ENCODE peak calls at places on chromosomes 3 and 15, in ten cellular contexts. M is kidney, Y is tibial nerve, G is psoas muscle, Q is pancreas, U is PC-9, Z is breast epithelium, N is brain microvascular endothelial cell, W is K562, R is prostate gland. H is an unnamed sample.

GRCh38 chr3:112979244-112979832 is 4.4 kb upstream of the CD200R1 start:
- DNase-seq in W (peak), Y (peak), N (no peak), Z (no peak), G (no peak), R (no peak), Q (no peak), U (no peak), M (no peak), H (no peak)

GRCh38 chr3:137066092-137066491 is 108.3 kb downstream of the IL20RB start:
- DNase-seq in R (no peak), Q (no peak), N (no peak), W (no peak), Y (no peak), M (no peak), Z (no peak), U (no peak), G (no peak), H (no peak)

GRCh38 chr3:102206506-102207145 is 228.2 kb upstream of the ZPLD1 start:
- DNase-seq in U (no peak), Z (peak), N (peak), M (peak), Y (peak), G (peak), R (no peak), W (no peak), Q (peak), H (no peak)

GRCh38 chr3:65617787-65618186 is 420.9 kb downstream of the MAGI1 start:
- DNase-seq in Q (no peak), Y (no peak), U (no peak), W (peak), Z (no peak), M (no peak), N (no peak), G (no peak), R (no peak), H (no peak)

GRCh38 chr3:179046497-179047353 is 24.9 kb downstream of the ZMAT3 start:
- DNase-seq in Q (no peak), W (no peak), M (no peak), Y (no peak), N (peak), Z (no peak), R (no peak), U (no peak), G (no peak), H (no peak)

GRCh38 chr15:59200560-59200959 is 6.1 kb upstream of the LDHAL6B start:
- DNase-seq in Z (no peak), U (no peak), M (no peak), Y (no peak), W (no peak), G (no peak), Q (no peak), R (no peak), N (no peak), H (peak)

GRCh38 chr3:21273256-21273999 is 477.6 kb downstream of the ZNF385D start:
- DNase-seq in R (no peak), G (no peak), Y (no peak), Z (no peak), W (no peak), U (no peak), Q (no peak), M (no peak), N (peak), H (no peak)

GRCh38 chr3:122786067-122786466 is 7.6 kb downstream of the HSPBAP1 start:
- DNase-seq in Q (no peak), Z (no peak), W (no peak), G (no peak), R (no peak), Y (no peak), M (no peak), N (peak), U (no peak), H (no peak)

GRCh38 chr3:13615019-13615528 is 66.1 kb downstream of the FBLN2 start:
- DNase-seq in M (no peak), Y (no peak), Z (no peak), G (no peak), N (no peak), Q (no peak), U (no peak), W (no peak), R (no peak), H (peak)

GRCh38 chr15:78056714-78057269 is 20.7 kb downstream of the TBC1D2B start:
- DNase-seq in R (no peak), G (no peak), N (no peak), W (no peak), U (no peak), Z (no peak), M (peak), Y (no peak), Q (peak), H (no peak)

GRCh38 chr3:44173263-44173662 is 68.4 kb upstream of the TOPAZ1 start:
- DNase-seq in Z (no peak), Q (no peak), Y (no peak), N (no peak), M (no peak), W (no peak), G (no peak), R (no peak), U (no peak), H (no peak)

GRCh38 chr3:4825572-4826236 is 153.5 kb upstream of the BHLHE40 start:
- DNase-seq in U (peak), W (peak), Z (no peak), R (no peak), M (peak), Q (no peak), G (peak), N (no peak), Y (no peak), H (no peak)

GRCh38 chr3:41431386-41431785 is 232.1 kb downstream of the CTNNB1 start:
- DNase-seq in G (no peak), W (no peak), Y (no peak), Z (no peak), U (no peak), Q (no peak), M (no peak), R (no peak), N (no peak), H (no peak)

GRCh38 chr3:187490366-187490765 is 122.2 kb downstream of the RTP4 start:
- DNase-seq in Y (no peak), N (no peak), Q (no peak), R (no peak), U (no peak), W (no peak), Z (no peak), G (no peak), M (no peak), H (no peak)

GRCh38 chr3:37668831-37669610 is 192.7 kb upstream of the CTDSPL start:
- DNase-seq in N (no peak), M (no peak), Y (no peak), U (no peak), Q (peak), G (no peak), R (peak), W (no peak), Z (no peak), H (no peak)

GRCh38 chr3:53242155-53242554 is 13.7 kb downstream of the TKT start:
- DNase-seq in G (no peak), Z (no peak), Y (no peak), U (no peak), Q (no peak), R (no peak), N (no peak), M (no peak), W (no peak), H (no peak)

GRCh38 chr3:134406331-134407246 is 32.3 kb upstream of the AMOTL2 start:
- DNase-seq in Q (peak), Z (no peak), G (peak), M (peak), R (no peak), N (no peak), Y (no peak), U (peak), W (no peak), H (no peak)

GRCh38 chr3:129975332-129976090 is 991 bp downstream of the TRH start:
- DNase-seq in Z (no peak), U (no peak), Q (no peak), R (no peak), Y (peak), M (peak), W (no peak), N (no peak), G (peak), H (no peak)

GRCh38 chr3:154122096-154122911 is 1.1 kb downstream of the ARHGEF26 start:
- DNase-seq in U (no peak), G (peak), R (peak), Z (no peak), Y (no peak), W (no peak), Q (no peak), M (peak), N (no peak), H (no peak)

GRCh38 chr3:100407164-100407563 is 5.8 kb downstream of the LNP1 start:
- DNase-seq in Z (no peak), Y (no peak), U (no peak), N (no peak), R (no peak), G (no peak), M (no peak), W (no peak), Q (no peak), H (no peak)

GRCh38 chr15:51401872-51402517 is 60.5 kb downstream of the GLDN start:
- DNase-seq in R (no peak), U (peak), M (no peak), Q (peak), Z (no peak), G (peak), W (peak), N (peak), Y (peak), H (no peak)

GRCh38 chr15:83475551-83475950 is 28.4 kb downstream of the SH3GL3 start:
- DNase-seq in M (no peak), Y (no peak), Z (no peak), G (no peak), U (no peak), W (no peak), Q (no peak), R (no peak), N (peak), H (no peak)

GRCh38 chr3:3662610-3663009 is 136.6 kb upstream of the LRRN1 start:
- DNase-seq in Q (no peak), W (no peak), M (no peak), Y (no peak), G (no peak), Z (no peak), U (no peak), R (no peak), N (no peak), H (no peak)

GRCh38 chr3:149018247-149018646 is 26.9 kb downstream of the GYG1 start:
- DNase-seq in M (no peak), Y (no peak), U (no peak), N (peak), G (no peak), R (no peak), Q (no peak), W (no peak), Z (no peak), H (no peak)

GRCh38 chr15:57875347-57875746 is 168.8 kb downstream of the POLR2M start:
- DNase-seq in R (no peak), G (no peak), Z (no peak), N (no peak), W (no peak), Y (no peak), U (no peak), Q (no peak), M (no peak), H (no peak)

GRCh38 chr3:52277071-52277964 is 1.1 kb downstream of the WDR82 start:
- DNase-seq in Q (peak), Y (peak), M (peak), W (peak), G (peak), U (peak), N (peak), Z (peak), R (peak), H (no peak)

GRCh38 chr3:51391566-51392300 is 648 bp downstream of the RBM15B start:
- DNase-seq in G (peak), Q (peak), N (peak), W (peak), Z (no peak), U (no peak), R (no peak), Y (no peak), M (peak), H (no peak)

GRCh38 chr3:72903004-72903403 is 15.2 kb downstream of the GXYLT2 start:
- DNase-seq in U (no peak), R (no peak), Q (no peak), M (no peak), G (no peak), Z (no peak), W (no peak), N (peak), Y (no peak), H (no peak)

GRCh38 chr3:100009285-100010086 is 104.8 kb downstream of the FILIP1L start:
- DNase-seq in U (no peak), Y (no peak), R (no peak), G (no peak), Z (no peak), M (no peak), Q (no peak), W (no peak), N (no peak), H (no peak)

GRCh38 chr15:85726446-85726845 is 68.3 kb downstream of the KLHL25 start:
- DNase-seq in Z (no peak), M (no peak), G (no peak), N (no peak), W (no peak), U (no peak), Y (no peak), Q (no peak), R (no peak), H (no peak)

GRCh38 chr3:169841171-169841570 is 28.5 kb upstream of the LRRC34 start:
- DNase-seq in W (no peak), R (no peak), Q (no peak), N (no peak), G (no peak), Y (no peak), U (no peak), Z (no peak), M (no peak), H (no peak)

GRCh38 chr3:132342183-132342582 is 25.0 kb downstream of the ACP3 start:
- DNase-seq in M (no peak), Y (no peak), R (no peak), Q (no peak), N (no peak), U (no peak), W (no peak), Z (no peak), G (no peak), H (no peak)

GRCh38 chr15:62895905-62896316 is 146.6 kb upstream of the TPM1 start:
- DNase-seq in W (no peak), Z (no peak), Q (no peak), U (no peak), Y (no peak), G (no peak), M (no peak), N (peak), R (no peak), H (no peak)

GRCh38 chr3:108818404-108818803 is 4.2 kb upstream of the TRAT1 start:
- DNase-seq in W (peak), R (no peak), M (no peak), U (peak), Q (peak), G (no peak), Y (no peak), Z (no peak), N (no peak), H (no peak)

GRCh38 chr3:180679178-180680096 is at the start of gene CCDC39:
- DNase-seq in Z (no peak), Q (peak), R (peak), Y (peak), N (peak), W (peak), U (peak), G (peak), M (peak), H (peak)

GRCh38 chr3:138694287-138695007 is 85.9 kb downstream of the FAIM start:
- DNase-seq in R (no peak), Q (no peak), M (no peak), W (peak), U (peak), Z (no peak), Y (no peak), N (peak), G (no peak), H (no peak)

GRCh38 chr3:14252321-14253021 is 73.9 kb downstream of the LSM3 start:
- DNase-seq in Y (no peak), Z (no peak), M (no peak), W (peak), Q (no peak), U (peak), R (no peak), N (no peak), G (no peak), H (no peak)

GRCh38 chr15:35209838-35210237 is 124.7 kb upstream of the NANOGP8 start:
- DNase-seq in N (no peak), G (no peak), Y (no peak), R (no peak), U (no peak), Z (no peak), W (no peak), M (no peak), Q (no peak), H (no peak)

GRCh38 chr15:69468241-69469121 is 15.9 kb downstream of the RPLP1 start:
- DNase-seq in M (peak), N (peak), Y (no peak), Z (peak), U (peak), G (no peak), Q (no peak), R (peak), W (peak), H (peak)
- H3K4me3 ChIP-seq in M (no peak), N (no peak), Y (no peak), Z (no peak), U (no peak), G (no peak), Q (no peak), R (no peak), W (no peak), H (no peak)

GRCh38 chr15:79769933-79770332 is 126.9 kb downstream of the MTHFS start:
- DNase-seq in G (no peak), R (no peak), M (no peak), Q (no peak), W (no peak), Y (no peak), N (no peak), U (no peak), Z (no peak), H (no peak)
- H3K27ac ChIP-seq in G (no peak), R (no peak), M (no peak), Q (no peak), W (no peak), Y (no peak), N (no peak), U (no peak), Z (no peak), H (no peak)

DNA sequence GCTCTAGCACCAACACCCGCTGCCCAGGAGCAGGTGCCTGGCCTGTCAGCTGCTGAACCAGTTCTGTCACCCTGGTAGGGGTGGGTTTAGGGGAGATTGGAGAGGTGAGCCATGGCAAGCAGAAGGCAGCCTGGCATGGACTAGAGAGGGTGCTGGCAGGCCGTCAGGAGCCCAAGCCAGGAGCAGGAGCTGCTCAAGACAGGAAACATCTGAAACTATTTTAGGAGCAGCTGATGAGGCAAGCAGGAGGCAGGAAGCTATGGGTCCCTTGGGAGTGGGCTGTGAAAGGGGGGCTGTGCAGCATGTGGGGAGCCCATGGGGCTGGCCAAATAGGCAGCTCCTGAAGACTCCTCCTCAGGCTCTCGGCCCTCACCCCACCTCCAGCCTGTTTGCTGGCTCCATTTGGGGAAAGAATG is 2.3 kb downstream of the INKA1 start:
- DNase-seq in N (peak), G (peak), M (peak), Q (peak), Z (peak), U (no peak), R (peak), W (no peak), Y (peak), H (no peak)
- H3K4me3 ChIP-seq in N (no peak), G (peak), M (peak), Q (no peak), Z (no peak), U (no peak), R (no peak), W (no peak), Y (no peak), H (no peak)

GRCh38 chr3:143206955-143207337 is 87.4 kb downstream of the CHST2 start:
- DNase-seq in N (no peak), M (no peak), Y (no peak), G (no peak), Q (no peak), U (no peak), R (no peak), W (no peak), Z (no peak), H (no peak)
- H3K27ac ChIP-seq in N (no peak), M (no peak), Y (no peak), G (no peak), Q (no peak), U (no peak), R (no peak), W (peak), Z (no peak), H (no peak)

GRCh38 chr3:127761101-127761802 is 61.1 kb downstream of the MGLL start:
- DNase-seq in Q (no peak), W (no peak), N (no peak), R (no peak), Y (no peak), U (no peak), Z (no peak), G (no peak), M (peak), H (no peak)

GRCh38 chr3:127757979-127758378 is 64.3 kb downstream of the MGLL start:
- DNase-seq in U (no peak), G (no peak), N (no peak), R (no peak), Y (no peak), W (no peak), Q (no peak), M (no peak), Z (no peak), H (peak)

GRCh38 chr3:127759826-127760225 is 62.5 kb downstream of the MGLL start:
- DNase-seq in W (no peak), N (no peak), Q (no peak), Y (no peak), M (no peak), Z (no peak), U (no peak), G (no peak), R (no peak), H (no peak)

GRCh38 chr3:127762077-127762786 is 60.1 kb downstream of the MGLL start:
- DNase-seq in N (no peak), G (no peak), M (peak), Z (no peak), W (no peak), Y (no peak), R (no peak), Q (no peak), U (no peak), H (no peak)

GRCh38 chr3:127760361-127760760 is 62.0 kb downstream of the MGLL start:
- DNase-seq in G (peak), M (no peak), U (no peak), Y (no peak), Q (no peak), N (no peak), Z (no peak), W (no peak), R (no peak), H (no peak)
- H3K4me3 ChIP-seq in G (no peak), M (no peak), U (no peak), Y (no peak), Q (no peak), N (no peak), Z (no peak), W (no peak), R (no peak), H (no peak)

GRCh38 chr15:49934487-49934886 is 184.5 kb downstream of the ATP8B4 start:
- DNase-seq in Q (no peak), M (no peak), Y (no peak), W (no peak), R (no peak), U (no peak), G (no peak), N (no peak), Z (no peak), H (no peak)
- H3K27ac ChIP-seq in Q (no peak), M (no peak), Y (no peak), W (no peak), R (no peak), U (no peak), G (no peak), N (no peak), Z (no peak), H (no peak)